ENCODE peak calls at places on chromosomes 12 and 14, in seven cellular contexts. R, C, O, A, S, T and I are unnamed samples.

GRCh38 chr14:69548566-69548965 is 26.1 kb downstream of the CCDC177 start:
- DNase-seq in T (no peak), A (no peak), C (no peak), R (no peak), S (no peak), O (no peak), I (no peak)

GRCh38 chr12:19988457-19988856 is 379.9 kb upstream of the PDE3A start:
- DNase-seq in A (no peak), O (peak; percentile 64), R (no peak), T (no peak), S (no peak), C (no peak), I (no peak)

GRCh38 chr12:124925117-124925516 is 10.7 kb upstream of the UBC start:
- DNase-seq in A (no peak), O (no peak), T (peak; percentile 62), C (no peak), R (no peak), S (no peak), I (no peak)

GRCh38 chr14:61132336-61132735 is 148.8 kb downstream of the TMEM30B start:
- DNase-seq in R (no peak), T (no peak), A (no peak), C (no peak), S (no peak), O (no peak), I (no peak)

GRCh38 chr14:35174342-35174741 is 52.0 kb downstream of the PRORP start:
- DNase-seq in O (no peak), T (no peak), C (no peak), R (no peak), A (no peak), S (no peak), I (no peak)

GRCh38 chr12:108548954-108549521 is 11.9 kb downstream of the SART3 start:
- DNase-seq in O (no peak), A (no peak), R (no peak), S (no peak), C (no peak), T (no peak), I (no peak)

GRCh38 chr14:35347323-35348043 is 55.3 kb downstream of the PSMA6 start:
- DNase-seq in A (no peak), R (peak; percentile 55), C (no peak), S (no peak), T (no peak), O (no peak), I (no peak)

GRCh38 chr12:99200711-99201384 is 446.7 kb upstream of the GARIN6 start:
- DNase-seq in O (no peak), R (no peak), T (no peak), S (no peak), C (no peak), A (no peak), I (no peak)

GRCh38 chr12:100553851-100554404 is 19.6 kb upstream of the GAS2L3 start:
- DNase-seq in S (peak; percentile 76), T (no peak), O (peak; percentile 13), A (no peak), R (no peak), C (no peak), I (no peak)

GRCh38 chr12:124461851-124462623 is 105.4 kb downstream of the NCOR2 start:
- DNase-seq in O (no peak), A (peak; percentile 45), R (peak; percentile 39), C (no peak), S (no peak), T (peak; percentile 74), I (no peak)

GRCh38 chr14:73829526-73830431 is 21.9 kb upstream of the PTGR2 start:
- DNase-seq in S (no peak), C (no peak), O (no peak), R (no peak), T (peak; percentile 38), A (no peak), I (no peak)

GRCh38 chr12:49698619-49699545 is 8.3 kb downstream of the FMNL3 start:
- DNase-seq in S (no peak), O (no peak), R (no peak), T (peak; percentile 82), C (no peak), A (no peak), I (peak; percentile 83)

GRCh38 chr12:46945591-46945990 is 119.8 kb upstream of the SLC38A4 start:
- DNase-seq in S (no peak), C (no peak), R (no peak), A (no peak), O (no peak), T (no peak), I (no peak)

GRCh38 chr14:99995700-99996356 is 69.4 kb upstream of the EVL start:
- DNase-seq in S (peak; percentile 75), T (peak; percentile 77), R (peak; percentile 67), A (no peak), O (no peak), C (no peak), I (peak; percentile 91)

GRCh38 chr12:124394462-124395128 is 99.7 kb downstream of the RFLNA start:
- DNase-seq in O (no peak), T (no peak), R (no peak), S (no peak), C (no peak), A (no peak), I (no peak)

GRCh38 chr12:85662209-85662607 is 174.0 kb downstream of the RASSF9 start:
- DNase-seq in R (no peak), C (no peak), A (no peak), T (no peak), O (no peak), S (no peak), I (no peak)

GRCh38 chr14:75319021-75319420 is 40.4 kb downstream of the FOS start:
- DNase-seq in O (no peak), T (no peak), R (no peak), C (no peak), A (no peak), S (no peak), I (no peak)

GRCh38 chr12:43434614-43435013 is 117.4 kb downstream of the ADAMTS20 start:
- DNase-seq in R (no peak), C (no peak), T (no peak), S (no peak), O (no peak), A (no peak), I (no peak)

GRCh38 chr12:3491938-3492867 is 1.2 kb downstream of the PRMT8 start:
- DNase-seq in S (peak; percentile 52), C (no peak), O (peak; percentile 7), A (no peak), T (no peak), R (peak; percentile 59), I (no peak)

GRCh38 chr12:76020281-76020680 is 11.3 kb downstream of the PHLDA1 start:
- DNase-seq in T (peak; percentile 78), C (no peak), A (peak; percentile 57), O (no peak), R (peak; percentile 50), S (no peak), I (no peak)

GRCh38 chr12:49347307-49348237 is 884 bp downstream of the DNAJC22 start:
- DNase-seq in O (peak; percentile 63), T (peak; percentile 93), C (no peak), R (peak; percentile 76), S (peak; percentile 84), A (peak; percentile 94), I (no peak)

GRCh38 chr12:56021882-56022497 is 1.1 kb downstream of the IKZF4 start:
- DNase-seq in S (no peak), A (no peak), O (no peak), R (no peak), C (no peak), T (no peak), I (no peak)

GRCh38 chr12:108495054-108495453 is 20.0 kb upstream of the FICD start:
- DNase-seq in C (no peak), R (no peak), T (no peak), O (no peak), S (peak; percentile 52), A (no peak), I (no peak)

GRCh38 chr14:32559595-32559994 is 230.5 kb downstream of the AKAP6 start:
- DNase-seq in A (no peak), O (peak; percentile 86), S (peak; percentile 50), R (no peak), T (no peak), C (no peak), I (no peak)

GRCh38 chr12:109710279-109710746 is 3.3 kb upstream of the FAM222A start:
- DNase-seq in R (no peak), C (no peak), O (no peak), S (no peak), T (no peak), A (no peak), I (no peak)

GRCh38 chr12:85405781-85406522 is 125.9 kb downstream of the ALX1 start:
- DNase-seq in R (no peak), C (no peak), A (no peak), S (no peak), O (peak; percentile 77), T (no peak), I (no peak)

GRCh38 chr14:20143911-20144310 is 5.3 kb downstream of the OR4N5 start:
- DNase-seq in A (no peak), O (no peak), C (no peak), T (no peak), R (no peak), S (peak; percentile 6), I (no peak)

GRCh38 chr12:10601860-10602259 is 11.5 kb downstream of the MAGOHB start:
- DNase-seq in S (no peak), T (no peak), C (no peak), R (no peak), A (no peak), O (no peak), I (no peak)
- TF ChIP-seq CTCF in S (no peak), T (no peak), C (no peak), R (no peak), A (no peak), O (no peak), I (no peak)

DNA sequence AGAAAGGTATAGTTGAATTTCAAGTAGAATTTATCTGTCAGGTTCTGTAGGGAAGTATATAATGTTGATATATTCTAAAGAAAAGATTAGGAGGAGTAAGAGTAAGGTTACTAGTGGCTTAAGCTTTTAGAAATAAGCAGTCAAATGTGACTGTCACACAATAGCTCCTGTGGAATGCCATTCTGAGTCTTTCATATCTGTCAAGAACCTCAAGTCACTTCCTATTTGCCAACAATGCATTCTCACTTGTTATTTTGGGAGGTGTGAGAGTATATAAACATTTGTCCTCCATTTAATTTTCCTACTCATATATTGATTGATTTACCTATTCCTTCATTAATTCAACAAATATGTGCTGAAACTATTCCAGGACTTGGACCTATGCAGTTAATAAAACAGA is 11.7 kb downstream of the CLEC9A start:
- DNase-seq in R (no peak), A (no peak), S (no peak), C (no peak), T (no peak), O (no peak), I (no peak)
- H3K4me3 ChIP-seq in R (no peak overlapping the region), A (no peak overlapping the region), S (no peak overlapping the region), C (no peak overlapping the region), T (no peak overlapping the region), O (no peak overlapping the region), I (no peak overlapping the region)

GRCh38 chr12:51897181-51897580 is 9.3 kb downstream of the ANKRD33 start:
- DNase-seq in R (no peak), O (no peak), A (no peak), C (no peak), T (peak; percentile 66), S (no peak), I (no peak)
- TF ChIP-seq CTCF in R (no peak), O (no peak), A (no peak), C (no peak), T (no peak), S (no peak), I (no peak)

GRCh38 chr12:121637231-121637914 is 11.0 kb downstream of the ORAI1 start:
- DNase-seq in T (peak; percentile 95), O (no peak), R (peak; percentile 76), A (peak; percentile 86), S (no peak), C (no peak), I (no peak)
- H3K4me3 ChIP-seq in T (no peak overlapping the region), O (no peak overlapping the region), R (no peak overlapping the region), A (no peak overlapping the region), S (no peak overlapping the region), C (no peak overlapping the region), I (no peak overlapping the region)